ENCODE peak calls at places on chromosomes 2 and 18, in nine cellular contexts. X, B, V, J, W, L, R, I and F are unnamed samples.

GRCh38 chr2:205683179-205683978 is 1.1 kb downstream of the NRP2 start:
- DNase-seq in L (no peak), B (no peak), R (no peak), W (no peak), X (no peak), V (no peak), I (peak; percentile 79), J (no peak), F (no peak)

GRCh38 chr2:135093192-135093591 is 41.1 kb downstream of the RAB3GAP1 start:
- DNase-seq in L (no peak), J (no peak), R (no peak), V (no peak), I (no peak), X (no peak), W (no peak), B (no peak), F (no peak)

GRCh38 chr18:5059540-5060032 is 137.5 kb downstream of the AKAIN1 start:
- DNase-seq in V (no peak), W (no peak), I (no peak), R (no peak), J (no peak), X (no peak), B (no peak), L (no peak), F (no peak)

GRCh38 chr2:50401772-50402653 is 629.9 kb downstream of the NRXN1 start:
- DNase-seq in L (no peak), B (peak; percentile 79), X (no peak), W (no peak), R (peak; percentile 87), V (peak; percentile 56), I (peak; percentile 52), J (no peak), F (peak; percentile 77)

GRCh38 chr2:231523451-231524266 is 6.6 kb downstream of the NMUR1 start:
- DNase-seq in B (no peak), L (no peak), V (no peak), J (no peak), X (peak; percentile 45), I (no peak), W (no peak), R (no peak), F (no peak)

GRCh38 chr2:130807659-130808385 is 28.9 kb upstream of the ARHGEF4 start:
- DNase-seq in J (no peak), I (no peak), V (no peak), X (no peak), B (no peak), W (no peak), L (peak; percentile 68), R (no peak), F (no peak)

GRCh38 chr2:67572721-67573485 is 175.8 kb downstream of the ETAA1 start:
- DNase-seq in I (peak; percentile 22), R (no peak), B (no peak), W (no peak), X (no peak), L (no peak), J (no peak), V (no peak), F (no peak)

GRCh38 chr2:179561702-179562101 is 297.1 kb upstream of the SESTD1 start:
- DNase-seq in L (no peak), V (no peak), B (no peak), I (no peak), J (no peak), X (no peak), R (no peak), W (no peak), F (no peak)

GRCh38 chr2:233017947-233018346 is 4.9 kb upstream of the NGEF start:
- DNase-seq in V (no peak), X (no peak), B (no peak), W (no peak), J (no peak), L (no peak), I (no peak), R (no peak), F (no peak)

GRCh38 chr2:132372276-132372675 is 44.3 kb upstream of the GPR39 start:
- DNase-seq in V (no peak), L (no peak), W (no peak), B (no peak), J (no peak), R (no peak), X (no peak), I (no peak), F (no peak)

GRCh38 chr18:51651761-51652160 is 454.3 kb upstream of the MEX3C start:
- DNase-seq in I (no peak), W (no peak), R (no peak), V (no peak), J (no peak), X (no peak), L (no peak), B (no peak), F (no peak)

GRCh38 chr2:99201959-99202678 is 21.1 kb downstream of the MRPL30 start:
- DNase-seq in L (no peak), I (no peak), R (peak; percentile 13), B (no peak), W (no peak), X (no peak), V (no peak), J (no peak), F (no peak)
- TF ChIP-seq CTCF in L (no peak), I (no peak), R (no peak), B (peak; percentile 32), W (no peak), X (no peak), V (peak; percentile 29), J (peak; percentile 7), F (peak; percentile 58)

GRCh38 chr2:9912468-9912867 is 39.0 kb upstream of the GRHL1 start:
- DNase-seq in V (no peak), B (no peak), R (no peak), J (no peak), W (no peak), X (no peak), I (no peak), L (no peak), F (no peak)

GRCh38 chr2:9909106-9909505 is 42.4 kb upstream of the GRHL1 start:
- DNase-seq in L (no peak), X (no peak), V (no peak), R (no peak), B (no peak), J (no peak), W (no peak), I (peak; percentile 61), F (no peak)

GRCh38 chr2:9918275-9918674 is 33.2 kb upstream of the GRHL1 start:
- DNase-seq in J (no peak), B (no peak), L (no peak), R (no peak), W (no peak), V (no peak), X (no peak), I (peak; percentile 33), F (no peak)

GRCh38 chr2:9910699-9911098 is 40.8 kb upstream of the GRHL1 start:
- DNase-seq in X (no peak), L (no peak), W (no peak), B (no peak), J (no peak), I (no peak), V (no peak), R (no peak), F (no peak)

DNA sequence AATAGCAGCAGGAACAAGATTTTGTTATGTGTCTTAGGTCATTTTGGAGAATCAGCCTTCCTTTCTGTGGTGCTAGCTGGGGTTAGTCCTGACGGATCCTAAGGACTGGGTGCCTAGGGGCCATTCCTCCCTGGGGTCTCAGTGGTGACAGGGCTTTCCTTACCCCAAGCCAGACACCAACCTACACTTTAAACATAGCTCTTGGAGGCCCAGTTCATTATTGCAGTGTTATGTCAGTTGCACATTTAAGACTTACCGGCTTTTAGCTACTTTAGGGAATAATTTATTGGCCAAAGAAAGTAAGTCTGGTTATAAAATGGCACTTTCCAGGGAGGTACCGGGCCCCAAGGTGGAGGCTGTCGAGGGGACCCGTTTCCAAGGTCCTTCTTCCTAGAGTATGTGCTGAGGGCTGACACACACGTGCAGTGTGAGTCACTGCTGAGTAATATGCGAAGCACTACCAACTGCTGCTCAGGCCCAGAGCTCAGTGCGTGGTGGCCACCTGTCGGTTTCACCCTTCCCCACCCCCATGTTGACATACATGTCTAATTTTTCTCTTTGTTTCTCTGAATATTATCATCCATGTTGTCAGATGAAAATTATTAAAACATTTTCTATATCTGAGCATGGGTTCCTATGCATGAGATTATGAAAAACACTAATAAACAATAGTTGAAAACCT is 37.0 kb upstream of the GRHL1 start:
- DNase-seq in R (no peak), W (no peak), J (peak; percentile 33), V (peak; percentile 76), L (no peak), X (no peak), B (no peak), I (peak; percentile 91), F (no peak)
- TF ChIP-seq CTCF in R (no peak), W (no peak), J (no peak), V (peak; percentile 43), L (no peak), X (no peak), B (no peak), I (peak; percentile 23), F (no peak)

GRCh38 chr18:35917043-35917442 is 55.4 kb upstream of the RMP24 start:
- DNase-seq in B (no peak), L (no peak), W (no peak), J (no peak), I (no peak), V (no peak), X (no peak), R (peak; percentile 33), F (no peak)
- TF ChIP-seq CTCF in B (no peak), L (no peak), W (no peak), J (no peak), I (no peak), V (peak; percentile 35), X (no peak), R (peak; percentile 69), F (no peak)

GRCh38 chr2:73700661-73701447 is 36.3 kb downstream of the TPRKB start:
- DNase-seq in R (no peak), X (no peak), I (no peak), J (no peak), W (no peak), V (no peak), B (no peak), L (no peak), F (no peak)

GRCh38 chr2:73699437-73699836 is 37.7 kb downstream of the TPRKB start:
- DNase-seq in W (no peak), L (no peak), J (no peak), R (no peak), X (no peak), V (no peak), B (no peak), I (no peak), F (no peak)

GRCh38 chr2:73697606-73698005 is 39.5 kb downstream of the TPRKB start:
- DNase-seq in J (no peak), V (no peak), B (no peak), I (peak; percentile 16), W (no peak), R (no peak), X (no peak), L (no peak), F (no peak)

GRCh38 chr2:73700111-73700510 is 37.0 kb downstream of the TPRKB start:
- DNase-seq in R (no peak), J (no peak), I (peak; percentile 19), B (no peak), L (no peak), W (no peak), V (no peak), X (no peak), F (no peak)

DNA sequence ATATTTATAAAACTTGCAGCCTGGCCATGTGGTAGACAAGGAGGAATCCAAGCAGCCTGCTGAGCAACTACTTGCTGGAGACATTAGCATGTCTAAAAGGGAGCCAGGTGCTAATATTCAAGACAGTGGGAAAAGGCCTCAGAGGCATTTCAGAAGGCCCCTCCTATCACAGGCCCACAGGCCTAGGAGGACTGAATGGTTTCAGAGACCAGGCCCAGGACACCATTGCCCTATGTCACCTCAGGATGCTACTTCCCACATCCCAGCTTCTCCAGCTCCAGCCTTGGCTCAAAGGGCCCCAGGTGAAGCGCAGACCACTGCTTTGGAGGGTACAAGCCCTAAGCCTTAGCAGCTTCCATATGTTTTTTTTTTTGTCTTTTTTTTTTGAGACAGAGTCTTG is 39.0 kb downstream of the TPRKB start:
- DNase-seq in X (no peak), J (no peak), L (no peak), W (no peak), V (no peak), R (no peak), B (no peak), I (no peak), F (no peak)
- TF ChIP-seq CTCF in X (no peak), J (no peak), L (no peak), W (no peak), V (no peak), R (no peak), B (no peak), I (no peak), F (no peak)